ENCODE peak calls at places on chromosomes 11 and 22, in eight cellular contexts. X is NCI-H1436; N is Caki2; R is NCI-H1105 treated with DMSO at 0.1 percent for 48 hours; Z is activated CD4-positive, alpha-beta T cell treated with anti-CD3 and anti-CD28 coated beads for 24 hours; L is M059J; V is astrocyte of the spinal cord; Q is Ammon's horn. E is an unnamed sample.

GRCh38 chr11:106381895-106382294 is 304.4 kb downstream of the AASDHPPT start:
- DNase-seq in X (no peak), V (no peak), Q (no peak), N (no peak), L (peak; percentile 88), R (no peak), Z (no peak), E (peak; percentile 53)

GRCh38 chr11:45635907-45636306 is 29.5 kb downstream of the CHST1 start:
- DNase-seq in Z (no peak), N (no peak), Q (no peak), R (no peak), V (no peak), X (no peak), L (no peak), E (no peak)

GRCh38 chr22:48357961-48358360 is 1469.7 kb downstream of the BRD1 start:
- DNase-seq in Q (no peak), R (no peak), X (no peak), N (no peak), L (no peak), V (no peak), Z (no peak), E (no peak)

GRCh38 chr22:30287626-30288413 is 1.5 kb downstream of the CASTOR1 start:
- DNase-seq in N (peak; percentile 98), L (peak; percentile 87), R (no peak), V (peak; percentile 93), Z (peak; percentile 82), X (peak; percentile 72), Q (peak; percentile 88), E (peak; percentile 96)

GRCh38 chr22:49768961-49769690 is 58.5 kb downstream of the BRD1 start:
- DNase-seq in X (no peak), N (no peak), V (no peak), R (no peak), Z (no peak), L (no peak), Q (no peak), E (no peak)

GRCh38 chr11:76382209-76382608 is 1.1 kb downstream of the GVQW3 start:
- DNase-seq in X (no peak), N (no peak), V (no peak), Q (no peak), L (no peak), Z (no peak), R (no peak), E (peak; percentile 27)

GRCh38 chr11:31001432-31001831 is 368.1 kb downstream of the DCDC1 start:
- DNase-seq in X (no peak), Q (no peak), V (no peak), R (no peak), N (no peak), L (no peak), Z (no peak), E (no peak)

GRCh38 chr11:116840224-116840745 is 2.9 kb upstream of the APOA1 start:
- DNase-seq in Z (no peak), L (no peak), Q (peak; percentile 61), N (no peak), R (no peak), V (no peak), X (no peak), E (peak; percentile 58)

GRCh38 chr11:70445605-70446004 is 47.3 kb downstream of the CTTN start:
- DNase-seq in X (no peak), N (no peak), Z (no peak), R (no peak), Q (no peak), V (no peak), L (no peak), E (no peak)

GRCh38 chr11:45390407-45390806 is 104.3 kb upstream of the SYT13 start:
- DNase-seq in X (no peak), Z (no peak), L (no peak), V (peak; percentile 62), Q (no peak), N (no peak), R (no peak), E (no peak)

GRCh38 chr22:19419464-19420178 is 11.9 kb downstream of the HIRA start:
- DNase-seq in N (no peak), R (no peak), L (no peak), Q (no peak), V (no peak), X (no peak), Z (no peak), E (no peak)

GRCh38 chr11:2862395-2862949 is 23.1 kb downstream of the CDKN1C start:
- DNase-seq in V (no peak), L (no peak), Q (no peak), Z (no peak), X (no peak), N (no peak), R (no peak), E (peak; percentile 89)

GRCh38 chr22:38757464-38757757 is 1.6 kb upstream of the SUN2 start:
- DNase-seq in N (no peak), L (no peak), Z (no peak), R (no peak), Q (no peak), V (no peak), X (no peak), E (no peak)

GRCh38 chr11:120467627-120468026 is 43.9 kb upstream of the GRIK4 start:
- DNase-seq in L (peak; percentile 84), N (peak; percentile 2), R (no peak), V (no peak), X (no peak), Q (no peak), Z (no peak), E (no peak)